ENCODE peak calls at places on chromosomes 16 and 17, in eight cellular contexts. One of them, this sample, is unnamed.

GRCh38 chr16:46822270-46822669 is 8.7 kb downstream of the C16orf87 start:
- DNase-seq in Peyer's patch: no peak
- DNase-seq in esophagus squamous epithelium: no peak
- DNase-seq in CD8-positive, alpha-beta memory T cell: no peak
- DNase-seq in SK-N-SH: no peak
- DNase-seq in PC-3: no peak
- DNase-seq in heart left ventricle: no peak
- DNase-seq in heart right ventricle: no peak
- DNase-seq in this sample: no peak

GRCh38 chr16:29815032-29815721 is 775 bp upstream of the PAGR1 start:
- DNase-seq in Peyer's patch: peak; percentile 53
- DNase-seq in esophagus squamous epithelium: no peak
- DNase-seq in CD8-positive, alpha-beta memory T cell: peak; percentile 77
- DNase-seq in SK-N-SH: no peak
- DNase-seq in PC-3: no peak
- DNase-seq in heart left ventricle: no peak
- DNase-seq in heart right ventricle: no peak
- DNase-seq in this sample: no peak

GRCh38 chr17:78995761-78996451 is 13.7 kb downstream of the CANT1 start:
- DNase-seq in Peyer's patch: no peak
- DNase-seq in esophagus squamous epithelium: no peak
- DNase-seq in CD8-positive, alpha-beta memory T cell: no peak
- DNase-seq in SK-N-SH: peak; percentile 34
- DNase-seq in PC-3: peak; percentile 96
- DNase-seq in heart left ventricle: no peak
- DNase-seq in heart right ventricle: no peak
- DNase-seq in this sample: no peak

GRCh38 chr17:52120465-52120864 is 38.0 kb downstream of the CA10 start:
- DNase-seq in Peyer's patch: no peak
- DNase-seq in esophagus squamous epithelium: no peak
- DNase-seq in CD8-positive, alpha-beta memory T cell: no peak
- DNase-seq in SK-N-SH: no peak
- DNase-seq in PC-3: no peak
- DNase-seq in heart left ventricle: no peak
- DNase-seq in heart right ventricle: no peak
- DNase-seq in this sample: no peak

GRCh38 chr17:3659541-3660111 is 8.8 kb downstream of the TAX1BP3 start:
- DNase-seq in Peyer's patch: no peak
- DNase-seq in esophagus squamous epithelium: no peak
- DNase-seq in CD8-positive, alpha-beta memory T cell: no peak
- DNase-seq in SK-N-SH: no peak
- DNase-seq in PC-3: peak; percentile 58
- DNase-seq in heart left ventricle: peak; percentile 86
- DNase-seq in heart right ventricle: peak; percentile 77
- DNase-seq in this sample: no peak

GRCh38 chr17:65771704-65772103 is 210.3 kb upstream of the AXIN2 start:
- DNase-seq in Peyer's patch: no peak
- DNase-seq in esophagus squamous epithelium: no peak
- DNase-seq in CD8-positive, alpha-beta memory T cell: no peak
- DNase-seq in SK-N-SH: no peak
- DNase-seq in PC-3: no peak
- DNase-seq in heart left ventricle: no peak
- DNase-seq in heart right ventricle: no peak
- DNase-seq in this sample: no peak

GRCh38 chr17:68771867-68772515 is 170.8 kb upstream of the FAM20A start:
- DNase-seq in Peyer's patch: no peak
- DNase-seq in esophagus squamous epithelium: no peak
- DNase-seq in CD8-positive, alpha-beta memory T cell: no peak
- DNase-seq in SK-N-SH: peak; percentile 52
- DNase-seq in PC-3: peak; percentile 81
- DNase-seq in heart left ventricle: no peak
- DNase-seq in heart right ventricle: no peak
- DNase-seq in this sample: no peak

GRCh38 chr17:47660064-47660492 is 10.4 kb downstream of the KPNB1 start:
- DNase-seq in Peyer's patch: no peak
- DNase-seq in esophagus squamous epithelium: no peak
- DNase-seq in CD8-positive, alpha-beta memory T cell: no peak
- DNase-seq in SK-N-SH: no peak
- DNase-seq in PC-3: no peak
- DNase-seq in heart left ventricle: no peak
- DNase-seq in heart right ventricle: no peak
- DNase-seq in this sample: no peak

GRCh38 chr16:15775209-15775608 is 81.6 kb downstream of the MYH11 start:
- DNase-seq in Peyer's patch: no peak
- DNase-seq in esophagus squamous epithelium: no peak
- DNase-seq in CD8-positive, alpha-beta memory T cell: no peak
- DNase-seq in SK-N-SH: peak; percentile 30
- DNase-seq in PC-3: peak; percentile 33
- DNase-seq in heart left ventricle: no peak
- DNase-seq in heart right ventricle: no peak
- DNase-seq in this sample: no peak

GRCh38 chr16:49856741-49857330 is 924 bp upstream of the ZNF423 start:
- DNase-seq in Peyer's patch: no peak
- DNase-seq in esophagus squamous epithelium: no peak
- DNase-seq in CD8-positive, alpha-beta memory T cell: no peak
- DNase-seq in SK-N-SH: peak; percentile 92
- DNase-seq in PC-3: peak; percentile 21
- DNase-seq in heart left ventricle: peak; percentile 88
- DNase-seq in heart right ventricle: peak; percentile 83
- DNase-seq in this sample: no peak

GRCh38 chr16:21720533-21720932 is 56.8 kb downstream of the OTOA start:
- DNase-seq in Peyer's patch: no peak
- DNase-seq in esophagus squamous epithelium: no peak
- DNase-seq in CD8-positive, alpha-beta memory T cell: no peak
- DNase-seq in SK-N-SH: no peak
- DNase-seq in PC-3: no peak
- DNase-seq in heart left ventricle: no peak
- DNase-seq in heart right ventricle: no peak
- DNase-seq in this sample: no peak

GRCh38 chr16:11497851-11498289 is 88.8 kb downstream of the LITAF start:
- DNase-seq in Peyer's patch: no peak
- DNase-seq in esophagus squamous epithelium: no peak
- DNase-seq in CD8-positive, alpha-beta memory T cell: no peak
- DNase-seq in SK-N-SH: no peak
- DNase-seq in PC-3: no peak
- DNase-seq in heart left ventricle: no peak
- DNase-seq in heart right ventricle: no peak
- DNase-seq in this sample: no peak

GRCh38 chr17:76416899-76417298 is 32.5 kb downstream of the SPHK1 start:
- DNase-seq in Peyer's patch: no peak
- DNase-seq in esophagus squamous epithelium: no peak
- DNase-seq in CD8-positive, alpha-beta memory T cell: no peak
- DNase-seq in SK-N-SH: no peak
- DNase-seq in PC-3: no peak
- DNase-seq in heart left ventricle: no peak
- DNase-seq in heart right ventricle: no peak
- DNase-seq in this sample: no peak
- H3K27ac ChIP-seq in Peyer's patch: no peak overlapping the region
- H3K27ac ChIP-seq in esophagus squamous epithelium: no peak overlapping the region
- H3K27ac ChIP-seq in CD8-positive, alpha-beta memory T cell: no peak overlapping the region
- H3K27ac ChIP-seq in SK-N-SH: no peak overlapping the region
- H3K27ac ChIP-seq in PC-3: no peak overlapping the region
- H3K27ac ChIP-seq in heart left ventricle: no peak overlapping the region
- H3K27ac ChIP-seq in heart right ventricle: no peak overlapping the region
- H3K27ac ChIP-seq in this sample: no peak overlapping the region

DNA sequence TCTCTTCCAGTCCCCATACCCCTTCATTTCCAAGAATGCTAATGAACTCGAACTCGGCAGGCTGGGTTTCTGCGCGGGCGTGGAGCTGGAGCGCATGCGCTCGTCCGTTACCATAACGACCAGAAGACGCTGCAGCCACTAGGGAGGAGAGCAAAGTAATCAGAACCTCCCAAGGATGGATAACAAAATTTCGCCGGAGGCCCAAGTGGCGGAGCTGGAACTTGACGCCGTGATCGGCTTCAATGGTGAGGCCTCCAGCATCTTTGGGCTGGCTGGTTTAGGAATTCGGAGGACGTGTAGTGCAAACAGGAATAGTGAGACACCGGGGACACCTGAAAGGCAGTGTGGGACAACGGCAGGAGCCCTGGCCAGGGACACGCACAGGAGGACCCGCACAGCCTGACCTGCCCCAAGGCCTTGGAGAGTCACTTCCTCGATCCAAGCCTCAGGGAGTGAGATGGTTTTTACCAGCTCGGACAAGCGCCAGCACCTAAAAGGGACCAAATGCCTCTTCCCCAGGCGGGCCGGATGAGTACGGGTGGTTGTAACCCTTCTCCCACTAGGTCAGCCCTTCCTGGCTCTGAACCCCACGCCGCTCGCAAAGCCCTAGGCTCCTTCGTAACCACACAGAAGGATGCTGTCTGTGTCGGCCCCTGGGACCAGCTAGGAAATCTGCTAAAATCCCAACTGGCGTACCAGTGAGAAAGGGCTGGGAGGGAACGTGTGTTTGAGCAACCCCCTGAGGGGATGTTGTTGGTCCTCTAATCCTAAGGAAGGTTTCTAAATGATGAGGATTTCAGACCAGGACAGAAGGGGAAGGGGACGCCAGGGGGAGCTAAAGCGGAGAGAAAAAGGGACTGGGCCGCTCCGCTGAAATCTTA is at the start of gene CFAP52:
- DNase-seq in Peyer's patch: peak; percentile 65
- DNase-seq in esophagus squamous epithelium: no peak
- DNase-seq in CD8-positive, alpha-beta memory T cell: peak; percentile 83
- DNase-seq in SK-N-SH: peak; percentile 82
- DNase-seq in PC-3: peak; percentile 64
- DNase-seq in heart left ventricle: peak; percentile 85
- DNase-seq in heart right ventricle: peak; percentile 80
- DNase-seq in this sample: no peak
- H3K27ac ChIP-seq in Peyer's patch: peak within 1 kb of the TSS; percentile 16
- H3K27ac ChIP-seq in esophagus squamous epithelium: peak within 1 kb of the TSS; percentile 67
- H3K27ac ChIP-seq in CD8-positive, alpha-beta memory T cell: peak within 1 kb of the TSS; percentile 55
- H3K27ac ChIP-seq in SK-N-SH: peak within 1 kb of the TSS; percentile 38
- H3K27ac ChIP-seq in PC-3: no peak within 1 kb of the TSS
- H3K27ac ChIP-seq in heart left ventricle: peak within 1 kb of the TSS; percentile 41
- H3K27ac ChIP-seq in heart right ventricle: peak within 1 kb of the TSS; percentile 64
- H3K27ac ChIP-seq in this sample: no peak within 1 kb of the TSS

DNA sequence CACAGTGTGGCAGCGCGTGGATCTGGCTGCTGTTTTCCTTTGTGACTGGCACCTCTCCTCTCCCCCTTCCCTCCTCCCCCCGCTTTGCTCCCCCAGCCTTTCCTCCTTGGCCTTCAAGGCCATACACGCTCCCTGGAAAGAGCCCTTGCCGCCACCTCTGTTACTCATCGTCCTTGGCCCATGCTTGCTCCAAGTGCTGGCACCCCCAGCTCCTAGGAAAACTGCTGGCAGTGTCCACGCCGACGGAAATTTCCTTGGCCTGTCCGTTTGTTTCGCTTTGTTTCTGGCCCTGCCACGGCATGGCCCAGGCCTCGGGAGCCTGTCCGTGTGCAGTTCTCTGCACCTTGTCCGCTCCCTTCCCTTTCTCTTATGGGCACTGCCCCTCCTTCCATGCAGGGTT is 18.0 kb downstream of the CA5A start:
- DNase-seq in Peyer's patch: no peak
- DNase-seq in esophagus squamous epithelium: no peak
- DNase-seq in CD8-positive, alpha-beta memory T cell: no peak
- DNase-seq in SK-N-SH: no peak
- DNase-seq in PC-3: no peak
- DNase-seq in heart left ventricle: no peak
- DNase-seq in heart right ventricle: no peak
- DNase-seq in this sample: no peak
- H3K27ac ChIP-seq in Peyer's patch: no peak overlapping the region
- H3K27ac ChIP-seq in esophagus squamous epithelium: peak overlapping the region; percentile 44
- H3K27ac ChIP-seq in CD8-positive, alpha-beta memory T cell: no peak overlapping the region
- H3K27ac ChIP-seq in SK-N-SH: no peak overlapping the region
- H3K27ac ChIP-seq in PC-3: no peak overlapping the region
- H3K27ac ChIP-seq in heart left ventricle: no peak overlapping the region
- H3K27ac ChIP-seq in heart right ventricle: no peak overlapping the region
- H3K27ac ChIP-seq in this sample: no peak overlapping the region

DNA sequence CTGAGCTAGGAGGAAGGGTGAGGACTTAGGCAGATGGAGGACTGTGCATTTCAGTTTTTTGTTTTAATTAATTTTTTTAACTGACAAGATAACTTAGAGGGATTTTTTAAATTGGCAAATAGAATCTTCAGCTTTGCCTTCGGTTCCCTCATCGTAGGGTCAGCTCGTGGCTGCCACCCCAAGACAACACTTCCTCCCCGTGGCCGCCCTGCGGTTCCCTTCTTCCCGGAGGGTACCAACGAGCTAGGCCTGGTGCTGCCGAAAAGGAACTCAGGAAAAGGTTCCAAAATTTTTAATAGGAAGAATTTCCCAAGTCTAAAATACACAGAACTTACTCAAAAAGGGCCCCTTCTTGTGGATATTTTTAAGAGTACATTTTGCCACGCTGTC is 210.5 kb upstream of the CHMP6 start:
- DNase-seq in Peyer's patch: no peak
- DNase-seq in esophagus squamous epithelium: no peak
- DNase-seq in CD8-positive, alpha-beta memory T cell: peak; percentile 46
- DNase-seq in SK-N-SH: no peak
- DNase-seq in PC-3: no peak
- DNase-seq in heart left ventricle: no peak
- DNase-seq in heart right ventricle: no peak
- DNase-seq in this sample: no peak
- H3K27ac ChIP-seq in Peyer's patch: peak overlapping the region; percentile 42
- H3K27ac ChIP-seq in esophagus squamous epithelium: peak overlapping the region; percentile 62
- H3K27ac ChIP-seq in CD8-positive, alpha-beta memory T cell: no peak overlapping the region
- H3K27ac ChIP-seq in SK-N-SH: no peak overlapping the region
- H3K27ac ChIP-seq in PC-3: no peak overlapping the region
- H3K27ac ChIP-seq in heart left ventricle: no peak overlapping the region
- H3K27ac ChIP-seq in heart right ventricle: no peak overlapping the region
- H3K27ac ChIP-seq in this sample: no peak overlapping the region

This sample was measured in epithelial cell of prostate.